ENCODE peak calls at places on chromosomes 11 and 22, in five cellular contexts. O, T, K, U and V are unnamed samples.

GRCh38 chr22:23064381-23065068 is 5.8 kb upstream of the GNAZ start:
- DNase-seq in U (no peak), O (no peak), T (no peak), K (no peak), V (no peak)

GRCh38 chr11:10502770-10503169 is 38.2 kb downstream of the RNF141 start:
- DNase-seq in K (no peak), U (no peak), O (no peak), T (no peak), V (no peak)

GRCh38 chr22:21775061-21775460 is 39.5 kb upstream of the YPEL1 start:
- DNase-seq in U (no peak), K (no peak), T (no peak), O (no peak), V (no peak)

GRCh38 chr11:133082453-133082781 is 449.9 kb downstream of the OPCML start:
- DNase-seq in K (no peak), O (peak), T (peak), U (peak), V (no peak)

GRCh38 chr11:129937592-129938238 is 42.3 kb upstream of the NFRKB start:
- DNase-seq in O (no peak), U (peak), T (no peak), K (no peak), V (no peak)

GRCh38 chr11:134497586-134497985 is 85.5 kb upstream of the B3GAT1 start:
- DNase-seq in K (peak), U (no peak), O (no peak), T (no peak), V (no peak)

GRCh38 chr11:33987975-33988580 is 63.5 kb upstream of the CAPRIN1 start:
- DNase-seq in U (peak), T (peak), K (peak), O (peak), V (peak)

GRCh38 chr22:25478573-25478972 is 85.9 kb upstream of the GRK3 start:
- DNase-seq in O (no peak), T (no peak), U (no peak), K (no peak), V (no peak)

GRCh38 chr11:74641905-74642304 is 49.5 kb downstream of the POLD3 start:
- DNase-seq in T (no peak), K (no peak), U (no peak), O (no peak), V (no peak)

GRCh38 chr22:49712195-49712791 is 115.4 kb downstream of the BRD1 start:
- DNase-seq in K (no peak), O (peak), T (peak), U (no peak), V (no peak)

GRCh38 chr11:126352934-126353801 is 2.3 kb upstream of the ST3GAL4 start:
- DNase-seq in O (no peak), T (peak), U (peak), K (no peak), V (no peak)

GRCh38 chr11:124817036-124817435 is 16.8 kb upstream of the MSANTD2 start:
- DNase-seq in O (no peak), T (no peak), U (no peak), K (peak), V (no peak)

GRCh38 chr11:124693142-124693541 is 19.4 kb downstream of the SPA17 start:
- DNase-seq in O (no peak), K (no peak), U (no peak), T (no peak), V (no peak)

GRCh38 chr22:33875316-33875715 is 45.0 kb downstream of the LARGE1 start:
- DNase-seq in T (no peak), U (no peak), K (no peak), O (no peak), V (no peak)

GRCh38 chr22:22111267-22111751 is 128.7 kb upstream of the TOP3B start:
- DNase-seq in O (no peak), U (peak), T (no peak), K (no peak), V (peak)

GRCh38 chr11:96426356-96427103 is 36.7 kb downstream of the JRKL start:
- DNase-seq in K (no peak), U (no peak), T (no peak), O (no peak), V (peak)

GRCh38 chr11:131234146-131234680 is 136.2 kb upstream of the NTM start:
- DNase-seq in T (no peak), O (no peak), K (no peak), U (no peak), V (no peak)

GRCh38 chr11:73380897-73381410 is 4.8 kb downstream of the RELT start:
- DNase-seq in U (no peak), K (no peak), O (no peak), T (no peak), V (no peak)

GRCh38 chr11:27420722-27421572 is 51.6 kb downstream of the LGR4 start:
- DNase-seq in T (no peak), U (no peak), O (no peak), K (no peak), V (no peak)

GRCh38 chr22:18994780-18995711 is 59.0 kb upstream of the PRODH start:
- DNase-seq in U (peak), O (no peak), T (no peak), K (no peak), V (no peak)

GRCh38 chr22:20130319-20130718 is 1.3 kb upstream of the ZDHHC8 start:
- DNase-seq in T (peak), K (no peak), O (no peak), U (peak), V (no peak)

DNA sequence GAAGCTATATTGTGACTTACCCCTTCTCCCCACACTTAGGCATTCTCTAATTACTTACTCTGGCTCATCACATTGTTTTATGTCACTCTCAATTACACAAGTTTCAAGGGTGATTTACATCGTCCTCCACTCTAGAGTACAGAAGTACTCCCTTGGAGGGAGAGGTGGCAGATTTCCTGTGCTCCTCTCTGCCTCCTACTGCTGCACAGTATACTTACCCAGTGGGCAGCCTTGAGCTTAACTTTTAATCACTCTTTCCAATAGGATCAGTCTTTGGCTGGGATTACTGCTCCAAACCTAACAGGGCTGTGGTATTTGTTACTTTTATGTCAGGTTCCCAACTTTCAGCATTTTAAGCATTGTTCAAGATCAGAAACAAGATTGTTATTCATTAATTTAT is 211.5 kb downstream of the AASDHPPT start:
- DNase-seq in U (no peak), K (no peak), O (no peak), T (no peak), V (no peak)
- TF ChIP-seq CTCF in U (no peak), K (no peak), O (no peak), T (no peak), V (no peak)

DNA sequence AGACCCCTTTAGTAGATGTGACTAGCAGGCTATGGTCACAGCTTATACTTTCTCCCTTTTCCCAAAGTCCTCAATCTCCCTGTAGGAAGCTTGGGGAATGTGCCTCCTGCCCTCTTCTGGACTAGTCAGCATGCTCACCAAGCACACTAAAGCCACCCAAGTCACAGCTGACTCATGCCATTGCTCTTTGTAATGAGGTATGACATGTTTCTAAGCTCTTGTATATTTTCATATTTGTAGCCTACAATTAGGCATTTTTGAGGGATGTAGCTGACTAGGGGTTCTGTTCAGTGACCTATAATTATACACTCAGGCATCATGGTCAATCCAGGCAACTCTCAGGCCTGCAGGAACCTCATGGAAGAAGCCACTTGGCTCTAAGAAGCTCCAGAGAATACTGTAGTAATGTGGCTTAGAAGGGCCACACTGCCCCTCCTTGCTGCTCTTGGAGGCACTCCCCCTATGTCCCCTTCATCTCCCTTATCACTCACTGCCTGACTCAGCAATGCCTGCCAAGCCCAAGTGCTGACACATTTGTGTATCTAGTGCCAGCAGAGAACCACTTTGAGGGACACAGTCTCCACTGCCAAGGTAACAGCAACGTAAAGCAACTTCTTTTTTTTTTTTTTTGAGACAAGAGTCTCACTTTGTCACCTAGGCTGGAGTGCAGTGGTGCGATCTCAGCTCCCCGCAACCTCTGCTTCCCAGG is 86.2 kb downstream of the RPL27A start:
- DNase-seq in K (no peak), U (no peak), T (no peak), O (no peak), V (no peak)
- TF ChIP-seq CTCF in K (no peak), U (no peak), T (no peak), O (no peak), V (no peak)

GRCh38 chr11:93348931-93349330 is 18.4 kb downstream of the DEUP1 start:
- DNase-seq in T (no peak), O (no peak), U (no peak), K (no peak), V (no peak)
- TF ChIP-seq CTCF in T (no peak), O (no peak), U (no peak), K (no peak), V (no peak)

DNA sequence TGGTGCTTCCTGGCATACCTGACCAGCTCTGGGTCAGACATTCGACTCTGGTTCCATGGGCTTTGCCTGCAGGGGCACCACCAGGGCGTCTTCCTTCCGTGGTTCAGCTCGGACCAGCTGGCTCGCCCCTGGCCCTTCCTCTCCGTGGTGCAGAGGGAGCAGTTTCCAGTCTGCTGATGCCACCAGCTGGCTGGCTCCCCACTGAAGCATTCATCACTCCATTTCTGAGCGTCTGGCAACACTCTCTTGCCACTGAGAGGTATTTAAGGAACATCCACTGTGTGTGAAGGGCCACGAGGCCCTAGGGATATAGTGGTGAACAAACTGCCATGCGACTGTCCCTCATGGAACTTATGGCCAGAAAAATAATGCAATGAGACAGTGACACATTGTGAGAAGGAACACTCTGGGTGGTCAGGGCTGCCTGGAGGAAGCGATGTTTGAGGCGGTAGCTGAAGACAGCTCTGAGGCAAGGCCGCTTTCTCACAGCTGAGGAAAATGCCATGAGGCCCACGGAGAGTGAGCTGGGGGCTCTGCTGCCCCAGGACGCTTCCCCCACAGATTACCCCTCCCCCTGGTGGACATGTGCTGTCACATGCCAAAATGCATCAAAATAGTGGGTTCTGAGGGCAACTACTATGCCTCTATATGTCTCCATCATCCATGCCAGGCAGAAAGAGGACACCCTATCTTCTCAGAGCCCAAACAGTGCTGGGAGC is 44.9 kb upstream of the ARFGAP3 start:
- DNase-seq in T (no peak), O (no peak), K (no peak), U (no peak), V (no peak)
- TF ChIP-seq CTCF in T (peak), O (peak), K (no peak), U (peak), V (peak)